ENCODE peak calls at places on chromosomes 4 and X, in seven cellular contexts. G, T, X, R, B, A and O are unnamed samples.

GRCh38 chr4:62118558-62118957 is 918.4 kb downstream of the ADGRL3 start:
- DNase-seq in X (no peak), B (no peak), R (no peak), T (no peak), G (no peak), A (no peak), O (no peak)

GRCh38 chr4:74293558-74293957 is 14.7 kb upstream of the EPGN start:
- DNase-seq in R (no peak), T (no peak), G (no peak), A (no peak), B (no peak), X (no peak), O (no peak)

GRCh38 chrX:33840176-33840575 is 291.9 kb downstream of the FAM47A start:
- DNase-seq in A (no peak), R (no peak), T (no peak), G (no peak), B (no peak), X (no peak), O (no peak)

GRCh38 chr4:83860200-83860599 is 324.3 kb downstream of the GPAT3 start:
- DNase-seq in G (no peak), R (no peak), T (no peak), B (no peak), X (no peak), A (no peak), O (no peak)

GRCh38 chr4:39062094-39062493 is at the start of gene KLHL5:
- DNase-seq in G (no peak), A (no peak), R (no peak), B (no peak), T (no peak), X (no peak), O (no peak)

GRCh38 chr4:77174426-77174825 is 17.4 kb downstream of the CCNG2 start:
- DNase-seq in A (no peak), T (no peak), R (no peak), X (no peak), G (no peak), B (no peak), O (no peak)

GRCh38 chr4:23322732-23323131 is 567.1 kb downstream of the PPARGC1A start:
- DNase-seq in T (no peak), G (no peak), A (no peak), X (no peak), B (no peak), R (no peak), O (no peak)

GRCh38 chr4:188198980-188199792 is 59.9 kb downstream of the TRIML1 start:
- DNase-seq in R (no peak), T (peak; percentile 4), X (no peak), G (no peak), A (no peak), B (no peak), O (no peak)

GRCh38 chrX:1535241-1536041 is 1.5 kb downstream of the P2RY8 start:
- DNase-seq in R (no peak), X (peak; percentile 40), G (no peak), B (peak; percentile 55), A (no peak), T (no peak), O (peak; percentile 35)

GRCh38 chr4:8044699-8045098 is 105.0 kb upstream of the AFAP1 start:
- DNase-seq in B (no peak), X (no peak), A (no peak), R (no peak), T (no peak), G (no peak), O (no peak)

GRCh38 chrX:77160301-77160700 is 286.9 kb upstream of the FGF16 start:
- DNase-seq in R (no peak), X (peak; percentile 14), T (no peak), B (peak; percentile 48), A (peak; percentile 44), G (no peak), O (no peak)

GRCh38 chr4:184641022-184641421 is 8.2 kb downstream of the CASP3 start:
- DNase-seq in B (no peak), X (no peak), T (no peak), R (no peak), G (no peak), A (no peak), O (no peak)
- H3K4me1 ChIP-seq in B (peaks cover 16% of the 10 kb centered on the region), X (peaks cover 26% of the 10 kb centered on the region), T (no peaks in the 10 kb centered on the region), R (peaks cover 34% of the 10 kb centered on the region), G (peaks cover 55% of the 10 kb centered on the region), A (peaks cover 41% of the 10 kb centered on the region), O (peaks cover 54% of the 10 kb centered on the region)

DNA sequence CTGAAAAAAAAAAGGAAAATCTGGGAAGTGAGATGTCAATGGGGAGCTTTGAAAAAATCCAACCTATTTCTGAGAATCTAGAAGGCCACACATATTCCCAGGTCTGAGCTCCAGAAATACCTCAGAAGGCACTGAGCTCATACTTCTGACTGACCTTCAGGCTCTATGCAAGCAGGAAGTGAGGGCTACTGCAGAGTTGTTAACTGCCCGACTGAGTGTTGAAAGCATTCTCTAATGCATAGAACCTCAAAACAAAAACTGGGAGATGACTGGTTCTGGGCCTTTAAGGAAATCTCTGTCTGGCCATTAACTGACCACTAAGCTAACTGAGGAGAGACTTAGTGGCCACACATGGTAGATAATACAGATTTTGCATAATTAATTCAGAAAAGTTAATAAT is 7.6 kb upstream of the SPON2 start:
- DNase-seq in B (no peak), G (no peak), T (no peak), X (no peak), A (no peak), R (no peak), O (no peak)
- H3K9me3 ChIP-seq in B (no peaks in the 10 kb centered on the region), G (no peaks in the 10 kb centered on the region), T (no peaks in the 10 kb centered on the region), X (no peaks in the 10 kb centered on the region), A (no peaks in the 10 kb centered on the region), R (no peaks in the 10 kb centered on the region), O (peaks cover 11% of the 10 kb centered on the region)

GRCh38 chr4:185532327-185532726 is 3.0 kb downstream of the PDLIM3 start:
- DNase-seq in G (peak; percentile 57), R (peak; percentile 49), X (no peak), B (no peak), A (no peak), T (peak; percentile 89), O (no peak)
- H3K4me3 ChIP-seq in G (peak overlapping the region; percentile 73), R (peak overlapping the region; percentile 89), X (no peak overlapping the region), B (peak overlapping the region; percentile 8), A (peak overlapping the region; percentile 90), T (no peak overlapping the region), O (no peak overlapping the region)

GRCh38 chr4:113616443-113616842 is 145.1 kb downstream of the CAMK2D start:
- DNase-seq in B (no peak), G (no peak), X (no peak), A (no peak), T (no peak), R (no peak), O (no peak)
- H3K4me1 ChIP-seq in B (peaks cover 16% of the 10 kb centered on the region), G (peaks cover 86% of the 10 kb centered on the region), X (peaks cover 3% of the 10 kb centered on the region), A (peaks cover 57% of the 10 kb centered on the region), T (peaks cover 31% of the 10 kb centered on the region), R (peaks cover 23% of the 10 kb centered on the region), O (peaks cover 8% of the 10 kb centered on the region)

DNA sequence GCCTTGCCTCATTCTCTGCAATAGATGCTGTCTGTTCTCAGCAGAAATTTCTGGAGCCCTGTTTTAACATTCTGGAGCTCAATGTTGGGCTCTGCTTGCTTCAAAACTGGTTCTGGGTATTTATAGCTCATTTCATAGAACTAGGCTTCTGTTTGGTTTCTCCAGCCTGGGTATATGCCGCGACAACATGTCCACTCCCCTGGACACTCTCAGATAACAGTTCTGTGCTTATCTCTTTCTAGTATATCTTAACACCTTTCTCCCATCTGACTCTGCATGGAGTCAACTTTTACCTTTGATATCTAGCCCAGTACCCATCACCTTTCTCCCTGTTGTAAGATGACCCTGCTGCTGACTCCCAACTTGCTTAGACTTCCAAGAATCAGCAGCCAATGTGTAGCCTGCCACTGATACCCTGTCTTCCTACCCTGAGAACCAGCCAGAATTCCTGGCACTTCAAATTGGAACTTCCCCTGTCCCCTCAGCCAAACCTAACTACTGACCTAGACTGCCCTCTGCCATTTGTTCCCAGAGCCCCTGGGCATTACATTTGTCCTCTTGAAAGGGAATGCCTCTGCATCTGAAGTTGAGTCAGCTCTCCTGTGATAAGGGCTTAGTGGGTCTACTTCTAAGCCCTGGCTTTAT is 20.6 kb downstream of the PAGE1 start:
- DNase-seq in B (no peak), R (no peak), G (no peak), A (no peak), T (no peak), X (no peak), O (no peak)
- H3K9me3 ChIP-seq in B (no peaks in the 10 kb centered on the region), R (no peaks in the 10 kb centered on the region), G (no peaks in the 10 kb centered on the region), A (no peaks in the 10 kb centered on the region), T (no peaks in the 10 kb centered on the region), X (no peaks in the 10 kb centered on the region), O (no peaks in the 10 kb centered on the region)

GRCh38 chrX:108159028-108159670 is 67.6 kb downstream of the ATG4A start:
- DNase-seq in X (no peak), A (no peak), R (no peak), B (no peak), G (no peak), T (no peak), O (no peak)
- H3K4me3 ChIP-seq in X (no peak overlapping the region), A (no peak overlapping the region), R (no peak overlapping the region), B (no peak overlapping the region), G (no peak overlapping the region), T (no peak overlapping the region), O (no peak overlapping the region)

GRCh38 chrX:134572816-134573682 is 85.2 kb downstream of the PLAC1 start:
- DNase-seq in R (no peak), T (no peak), X (no peak), B (no peak), G (no peak), A (no peak), O (no peak)
- H3K4me1 ChIP-seq in R (no peaks in the 10 kb centered on the region), T (peaks cover 28% of the 10 kb centered on the region), X (no peaks in the 10 kb centered on the region), B (no peaks in the 10 kb centered on the region), G (peaks cover 12% of the 10 kb centered on the region), A (no peaks in the 10 kb centered on the region), O (no peaks in the 10 kb centered on the region)

DNA sequence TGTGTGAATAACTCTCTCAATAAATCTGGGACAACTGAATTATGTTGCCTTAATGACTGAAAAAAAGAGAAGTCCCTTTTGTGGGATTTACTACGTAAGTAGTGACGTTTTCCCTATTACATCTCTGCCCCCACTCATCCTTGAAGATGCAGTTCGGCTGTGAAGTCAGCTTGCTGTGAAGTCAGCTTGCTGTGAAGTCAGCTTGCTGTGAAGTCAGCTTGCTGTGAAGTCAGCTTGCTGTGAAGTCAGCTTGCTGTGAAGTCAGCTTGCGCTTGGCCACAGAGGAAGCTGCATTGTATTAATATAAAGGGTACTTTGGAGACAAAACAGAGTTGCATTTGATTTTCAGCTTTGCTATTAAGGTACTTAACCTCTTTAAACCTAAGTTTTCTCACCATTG is 7.9 kb upstream of the VAMP7 start:
- DNase-seq in T (no peak), R (no peak), G (no peak), X (no peak), A (no peak), B (no peak), O (no peak)
- H3K9me3 ChIP-seq in T (no peaks in the 10 kb centered on the region), R (no peaks in the 10 kb centered on the region), G (no peaks in the 10 kb centered on the region), X (no peaks in the 10 kb centered on the region), A (no peaks in the 10 kb centered on the region), B (peaks cover under 1% of the 10 kb centered on the region), O (peaks cover 1% of the 10 kb centered on the region)